ENCODE peak calls at places on chromosomes 12 and 14, in four cellular contexts. E, U, H and Q are unnamed samples.

GRCh38 chr12:53965251-53966069 is 7.5 kb upstream of the HOXC11 start:
- DNase-seq in E (no peak), U (peak; percentile 60), H (no peak), Q (no peak)

GRCh38 chr14:53955671-53956426 is 776 bp downstream of the BMP4 start:
- DNase-seq in E (no peak), U (peak; percentile 63), H (peak; percentile 81), Q (no peak)

GRCh38 chr14:63867926-63868921 is 15.4 kb downstream of the SYNE2 start:
- DNase-seq in E (no peak), U (no peak), H (no peak), Q (no peak)

GRCh38 chr14:97723834-97724770 is 926.9 kb downstream of the VRK1 start:
- DNase-seq in E (peak; percentile 20), U (no peak), H (no peak), Q (no peak)

GRCh38 chr12:128833418-128833817 is 9.7 kb upstream of the SLC15A4 start:
- DNase-seq in E (no peak), U (no peak), H (no peak), Q (no peak)

GRCh38 chr12:14384783-14385638 is 19.5 kb downstream of the ATF7IP start:
- DNase-seq in E (peak; percentile 31), U (peak; percentile 75), H (no peak), Q (no peak)

GRCh38 chr14:32472512-32473472 is 143.7 kb downstream of the AKAP6 start:
- DNase-seq in E (no peak), U (peak; percentile 63), H (no peak), Q (no peak)

GRCh38 chr12:46404225-46404631 is 31.7 kb upstream of the SLC38A2 start:
- DNase-seq in E (no peak), U (no peak), H (no peak), Q (no peak)

GRCh38 chr14:60317609-60318008 is 68.6 kb downstream of the PPM1A start:
- DNase-seq in E (no peak), U (no peak), H (no peak), Q (no peak)

GRCh38 chr14:39395555-39396254 is 36.5 kb downstream of the FBXO33 start:
- DNase-seq in E (no peak), U (no peak), H (no peak), Q (no peak)

GRCh38 chr14:51834218-51834617 is 26.2 kb upstream of the GNG2 start:
- DNase-seq in E (no peak), U (no peak), H (no peak), Q (no peak)

GRCh38 chr12:89225808-89226368 is 126.4 kb downstream of the DUSP6 start:
- DNase-seq in E (no peak), U (peak; percentile 41), H (no peak), Q (no peak)

GRCh38 chr14:31205681-31206535 is 1.7 kb downstream of the HECTD1 start:
- DNase-seq in E (no peak), U (no peak), H (no peak), Q (no peak)

GRCh38 chr14:56580317-56580711 is 716 bp downstream of the TMEM260 start:
- DNase-seq in E (no peak), U (no peak), H (no peak), Q (no peak)

GRCh38 chr14:75842624-75843023 is 139.2 kb downstream of the TGFB3 start:
- DNase-seq in E (no peak), U (no peak), H (no peak), Q (no peak)

GRCh38 chr14:34931206-34931605 is 51.6 kb upstream of the SRP54 start:
- DNase-seq in E (peak; percentile 8), U (no peak), H (no peak), Q (no peak)

GRCh38 chr14:88791629-88792571 is 853 bp downstream of the EML5 start:
- DNase-seq in E (peak; percentile 9), U (no peak), H (peak; percentile 54), Q (no peak)

GRCh38 chr12:2052861-2053674 is at the start of gene CACNA1C:
- DNase-seq in E (no peak), U (no peak), H (no peak), Q (no peak)

GRCh38 chr14:70061108-70061507 is 127.6 kb downstream of the SLC8A3 start:
- DNase-seq in E (no peak), U (no peak), H (no peak), Q (no peak)

GRCh38 chr12:115811066-115811465 is 466.4 kb downstream of the MED13L start:
- DNase-seq in E (no peak), U (no peak), H (no peak), Q (no peak)

GRCh38 chr14:75303415-75303814 is 24.8 kb downstream of the FOS start:
- DNase-seq in E (peak; percentile 55), U (peak; percentile 70), H (no peak), Q (no peak)

GRCh38 chr12:50550530-50551223 is 45.9 kb downstream of the DIP2B start:
- DNase-seq in E (no peak), U (no peak), H (no peak), Q (no peak)

GRCh38 chr12:85274076-85274415 is 6.0 kb upstream of the ALX1 start:
- DNase-seq in E (no peak), U (no peak), H (no peak), Q (no peak)

GRCh38 chr12:5258498-5258897 is 173.4 kb upstream of the NTF3 start:
- DNase-seq in E (no peak), U (no peak), H (no peak), Q (no peak)

GRCh38 chr14:68761391-68761790 is 31.5 kb downstream of the ZFP36L1 start:
- DNase-seq in E (no peak), U (no peak), H (no peak), Q (no peak)

GRCh38 chr12:88266851-88267360 is 124.8 kb downstream of the TMTC3 start:
- DNase-seq in E (no peak), U (no peak), H (no peak), Q (no peak)

GRCh38 chr12:91877022-91877421 is 268.6 kb downstream of the BTG1 start:
- DNase-seq in E (peak; percentile 75), U (peak; percentile 36), H (peak; percentile 64), Q (no peak)

GRCh38 chr12:52372216-52373154 is 5.2 kb upstream of the KRT85 start:
- DNase-seq in E (peak; percentile 45), U (peak; percentile 71), H (no peak), Q (no peak)

GRCh38 chr12:26704684-26705475 is 128.1 kb downstream of the ITPR2 start:
- DNase-seq in E (no peak), U (no peak), H (no peak), Q (no peak)

GRCh38 chr14:49366416-49366815 is 219.8 kb downstream of the RPS29 start:
- DNase-seq in E (no peak), U (no peak), H (no peak), Q (no peak)

GRCh38 chr12:65741662-65742480 is 82.4 kb upstream of the HMGA2 start:
- DNase-seq in E (no peak), U (no peak), H (no peak), Q (no peak)

GRCh38 chr12:82817368-82817767 is 130.7 kb downstream of the TMTC2 start:
- DNase-seq in E (no peak), U (no peak), H (no peak), Q (no peak)

DNA sequence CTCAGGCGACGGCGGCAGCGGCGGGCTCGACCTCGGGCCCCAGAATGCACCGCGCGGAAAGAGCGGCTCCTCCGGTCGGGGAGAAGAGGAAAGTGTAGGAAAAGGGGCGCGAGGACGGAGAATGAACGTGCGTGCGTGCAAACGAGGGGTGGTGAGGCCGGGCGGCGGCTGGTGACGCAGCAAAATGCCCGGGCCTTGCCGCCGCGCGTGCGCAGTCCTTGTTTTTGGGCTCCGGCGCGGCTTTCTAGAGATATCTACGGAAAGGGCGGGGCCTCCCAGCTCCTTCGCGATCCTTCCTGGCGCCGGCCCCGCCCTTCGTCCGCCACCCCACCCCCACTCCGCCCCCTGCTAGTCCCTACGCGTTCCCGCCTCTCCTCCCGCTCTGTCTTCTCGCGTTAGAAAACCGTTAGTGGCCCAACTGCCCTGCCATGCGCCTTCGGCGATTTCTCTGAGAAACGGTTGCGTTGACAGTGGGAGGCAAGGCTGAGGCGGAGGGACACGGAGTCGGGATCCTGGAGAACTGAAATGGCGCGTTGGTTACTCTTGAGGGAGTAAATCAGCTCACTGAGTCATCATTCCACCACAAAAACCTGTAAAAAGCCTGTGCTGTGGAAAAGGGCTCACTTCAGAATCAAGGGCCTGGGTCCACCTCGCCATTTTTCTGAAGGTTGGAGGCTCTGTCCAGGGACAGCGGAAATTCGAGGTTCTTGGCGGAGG is at the start of gene PTGES3:
- DNase-seq in E (peak; percentile 93), U (peak; percentile 97), H (peak; percentile 99), Q (peak; percentile 98)
- TF ChIP-seq CTCF in E (no peak), U (no peak), H (no peak), Q (no peak)

GRCh38 chr12:28190321-28191017 is at the start of gene CCDC91:
- DNase-seq in E (peak; percentile 84), U (peak; percentile 78), H (peak; percentile 92), Q (peak; percentile 92)
- TF ChIP-seq CTCF in E (no peak), U (no peak), H (no peak), Q (peak; percentile 26)

GRCh38 chr12:20604408-20604807 is 90.7 kb upstream of the SLCO1C1 start:
- DNase-seq in E (no peak), U (no peak), H (no peak), Q (no peak)

GRCh38 chr12:20599757-20600156 is 95.4 kb upstream of the SLCO1C1 start:
- DNase-seq in E (no peak), U (no peak), H (no peak), Q (no peak)

GRCh38 chr12:20602671-20603402 is 92.3 kb upstream of the SLCO1C1 start:
- DNase-seq in E (no peak), U (no peak), H (no peak), Q (no peak)

GRCh38 chr12:20596036-20596435 is 99.1 kb upstream of the SLCO1C1 start:
- DNase-seq in E (no peak), U (no peak), H (no peak), Q (no peak)

DNA sequence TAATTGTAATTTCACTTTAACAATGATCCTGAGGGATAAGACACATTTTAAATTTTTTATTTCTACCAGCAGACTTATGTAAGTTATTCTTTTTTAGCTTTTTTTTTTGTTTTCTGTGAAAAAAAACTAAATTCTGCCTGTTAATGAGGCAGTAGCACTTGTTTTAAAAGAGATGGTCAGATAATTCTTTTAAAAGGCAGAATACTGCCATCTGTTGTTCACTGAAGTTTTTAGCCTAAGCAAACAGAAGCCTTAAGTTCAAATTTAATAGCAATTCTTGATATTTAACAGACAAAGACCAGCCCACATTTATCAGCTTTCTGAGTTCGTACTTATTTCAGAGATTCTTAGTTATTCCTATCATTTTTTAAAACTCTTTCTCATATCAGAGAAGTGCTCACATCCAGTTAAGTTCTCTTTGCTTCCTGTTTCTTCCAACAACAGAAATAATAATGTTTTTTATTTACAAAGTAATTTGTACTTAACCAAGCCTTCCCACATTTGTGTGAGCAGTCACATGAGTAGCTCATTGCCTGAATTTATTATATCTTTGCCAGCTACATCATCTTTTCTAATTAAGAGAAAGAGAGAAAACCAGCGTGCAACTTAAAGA is 93.4 kb upstream of the SLCO1C1 start:
- DNase-seq in E (no peak), U (no peak), H (no peak), Q (no peak)
- TF ChIP-seq CTCF in E (no peak), U (no peak), H (no peak), Q (peak; percentile 89)

GRCh38 chr12:123712780-123713319 is 697 bp downstream of the ATP6V0A2 start:
- DNase-seq in E (no peak), U (no peak), H (no peak), Q (no peak)
- TF ChIP-seq CTCF in E (no peak), U (no peak), H (no peak), Q (no peak)

GRCh38 chr12:11638271-11638916 is 11.1 kb upstream of the ETV6 start:
- DNase-seq in E (no peak), U (no peak), H (no peak), Q (no peak)
- TF ChIP-seq CTCF in E (no peak), U (no peak), H (no peak), Q (no peak)

GRCh38 chr14:73283592-73284379 is 46.5 kb downstream of the PAPLN start:
- DNase-seq in E (no peak), U (no peak), H (no peak), Q (no peak)
- TF ChIP-seq CTCF in E (no peak), U (no peak), H (no peak), Q (peak; percentile 75)